ENCODE peak calls at places on chromosomes 2 and 18, in eight cellular contexts. M, T, Y, H, G, U, L and R are unnamed samples.

GRCh38 chr2:172938713-172939375 is 136.8 kb upstream of the MAP3K20 start:
- DNase-seq in T (no peak), G (no peak), M (no peak), L (no peak), U (no peak), Y (no peak), H (no peak), R (no peak)

GRCh38 chr2:63662028-63662804 is 73.5 kb downstream of the MDH1 start:
- DNase-seq in H (no peak), Y (no peak), L (no peak), G (no peak), M (no peak), T (no peak), U (no peak), R (no peak)

GRCh38 chr2:9285921-9286320 is 79.3 kb downstream of the ASAP2 start:
- DNase-seq in H (no peak), T (no peak), L (no peak), Y (no peak), M (no peak), U (no peak), G (no peak), R (no peak)

GRCh38 chr18:58394046-58394445 is 234.8 kb downstream of the ALPK2 start:
- DNase-seq in H (no peak), U (no peak), Y (no peak), T (no peak), M (no peak), L (no peak), G (no peak), R (no peak)

GRCh38 chr2:171208648-171209047 is 48.0 kb upstream of the TLK1 start:
- DNase-seq in T (no peak), M (no peak), L (no peak), U (no peak), Y (no peak), G (no peak), H (no peak), R (no peak)

GRCh38 chr2:40155728-40156127 is 296.2 kb downstream of the SLC8A1 start:
- DNase-seq in G (no peak), L (no peak), H (no peak), U (no peak), T (no peak), M (no peak), Y (no peak), R (no peak)

GRCh38 chr2:241894681-241895426 is 25.3 kb downstream of the RTP5 start:
- DNase-seq in T (no peak), Y (no peak), L (no peak), G (no peak), H (peak), M (no peak), U (no peak), R (no peak)

GRCh38 chr2:159201321-159202063 is 85.0 kb downstream of the WDSUB1 start:
- DNase-seq in H (no peak), M (no peak), L (peak), U (no peak), G (no peak), Y (no peak), T (no peak), R (no peak)

GRCh38 chr2:182366625-182367024 is 60.2 kb downstream of the PDE1A start:
- DNase-seq in H (no peak), G (no peak), L (no peak), Y (peak), T (no peak), U (no peak), M (no peak), R (no peak)

GRCh38 chr2:173467751-173468150 is 113.1 kb downstream of the CDCA7 start:
- DNase-seq in M (no peak), T (no peak), Y (no peak), L (no peak), G (no peak), U (no peak), H (no peak), R (no peak)

GRCh38 chr2:85259101-85259590 is 68.6 kb downstream of the TGOLN2 start:
- DNase-seq in G (no peak), M (no peak), H (peak), U (no peak), Y (no peak), T (no peak), L (no peak), R (no peak)

GRCh38 chr2:233976690-233977294 is 59.6 kb downstream of the TRPM8 start:
- DNase-seq in Y (peak), T (no peak), L (peak), M (no peak), U (peak), H (peak), G (no peak), R (no peak)

GRCh38 chr2:191748528-191749180 is 70.7 kb downstream of the NABP1 start:
- DNase-seq in M (no peak), T (no peak), G (no peak), Y (no peak), U (no peak), L (peak), H (no peak), R (no peak)

GRCh38 chr2:125858366-125858765 is 797.6 kb upstream of the GYPC start:
- DNase-seq in L (no peak), U (no peak), G (no peak), T (no peak), M (no peak), H (no peak), Y (no peak), R (no peak)

GRCh38 chr2:223641062-223641461 is 38.9 kb upstream of the SCG2 start:
- DNase-seq in G (no peak), M (no peak), U (no peak), Y (no peak), L (no peak), H (no peak), T (no peak), R (no peak)

GRCh38 chr2:3585239-3586109 is 9.4 kb upstream of the COLEC11 start:
- DNase-seq in L (no peak), H (no peak), T (no peak), G (no peak), Y (no peak), U (no peak), M (peak), R (no peak)

GRCh38 chr2:69311017-69311416 is 76.0 kb downstream of the GFPT1 start:
- DNase-seq in M (no peak), Y (no peak), L (no peak), H (no peak), U (no peak), T (no peak), G (no peak), R (no peak)

GRCh38 chr2:191441761-191442160 is 196.6 kb downstream of the MYO1B start:
- DNase-seq in H (peak), U (no peak), Y (no peak), G (no peak), M (no peak), L (no peak), T (no peak), R (no peak)

GRCh38 chr2:20838016-20838415 is 15.1 kb upstream of the LDAH start:
- DNase-seq in Y (no peak), M (no peak), L (no peak), G (no peak), H (no peak), T (no peak), U (no peak), R (no peak)

GRCh38 chr2:64330691-64331429 is 123.1 kb upstream of the LGALSL start:
- DNase-seq in T (peak), M (peak), H (peak), G (peak), Y (peak), U (peak), L (peak), R (peak)

GRCh38 chr2:236663267-236663666 is 93.6 kb downstream of the ACKR3 start:
- DNase-seq in T (no peak), G (no peak), H (no peak), L (no peak), M (peak), U (no peak), Y (peak), R (no peak)